ENCODE peak calls at places on chromosomes 5 and 9, in five cellular contexts. H is bronchial epithelial cell, I is mesothelial cell of epicardium, S is RWPE1, Y is neural crest cell. K is an unnamed sample.

GRCh38 chr9:16321461-16322119 is 548.9 kb downstream of the BNC2 start:
- DNase-seq in S (no peak), H (peak), I (no peak), Y (peak), K (no peak)

GRCh38 chr9:120402741-120403542 is 177.0 kb downstream of the CDK5RAP2 start:
- DNase-seq in S (peak), Y (no peak), I (no peak), H (peak), K (peak)

GRCh38 chr9:89477395-89477794 is 20.5 kb downstream of the SEMA4D start:
- DNase-seq in H (no peak), S (no peak), I (no peak), Y (no peak), K (no peak)

GRCh38 chr5:120252839-120253238 is 211.3 kb upstream of the PRR16 start:
- DNase-seq in H (peak), S (no peak), Y (no peak), I (no peak), K (peak)

GRCh38 chr9:96441798-96442445 is 8.0 kb upstream of the HABP4 start:
- DNase-seq in H (peak), I (no peak), S (no peak), Y (no peak), K (no peak)

GRCh38 chr5:179699640-179700298 is 1.0 kb downstream of the CANX start:
- DNase-seq in Y (no peak), I (no peak), S (peak), H (peak), K (peak)

GRCh38 chr9:132802121-132802795 is 75.8 kb downstream of the AK8 start:
- DNase-seq in I (no peak), S (no peak), Y (no peak), H (no peak), K (no peak)

GRCh38 chr5:7576023-7576715 is 180.2 kb downstream of the ADCY2 start:
- DNase-seq in Y (no peak), S (no peak), I (no peak), H (no peak), K (no peak)

GRCh38 chr5:115415143-115415491 is 118.7 kb upstream of the CCDC112 start:
- DNase-seq in Y (no peak), H (peak), S (peak), I (no peak), K (peak)

GRCh38 chr5:170166101-170166500 is 60.4 kb downstream of the FOXI1 start:
- DNase-seq in I (no peak), S (no peak), H (no peak), Y (no peak), K (no peak)

GRCh38 chr5:38871790-38872551 is 26.2 kb downstream of the OSMR start:
- DNase-seq in Y (no peak), I (no peak), H (peak), S (peak), K (peak)

GRCh38 chr5:146047396-146047795 is 58.0 kb downstream of the PLAC8L1 start:
- DNase-seq in I (no peak), S (no peak), H (no peak), Y (no peak), K (no peak)

K was measured in brain microvascular endothelial cell.